ENCODE peak calls at places on chromosomes 16 and 17, in nine cellular contexts. M, Y, W, Z, X, T, L, J and A are unnamed samples.

GRCh38 chr17:42275527-42276358 is 448 bp downstream of the STAT5B start:
- DNase-seq in W (no peak), L (no peak), M (no peak), J (peak), X (peak), T (no peak), Z (no peak), Y (no peak), A (peak)

GRCh38 chr17:41176744-41177387 is 1.2 kb downstream of the KRTAP4-2 start:
- DNase-seq in Z (no peak), T (no peak), L (no peak), W (no peak), Y (no peak), M (no peak), J (no peak), X (no peak), A (no peak)

GRCh38 chr16:22782299-22782698 is 31.7 kb upstream of the HS3ST2 start:
- DNase-seq in Y (no peak), M (no peak), J (no peak), T (no peak), L (no peak), W (no peak), X (no peak), Z (no peak), A (no peak)

GRCh38 chr17:12365805-12366204 is 299.9 kb upstream of the MYOCD start:
- DNase-seq in Z (no peak), J (peak), M (no peak), Y (peak), L (no peak), T (no peak), W (no peak), X (peak), A (peak)

GRCh38 chr16:16151315-16151714 is 72.0 kb downstream of the ABCC6 start:
- DNase-seq in Y (no peak), M (no peak), Z (no peak), L (no peak), J (peak), X (no peak), W (no peak), T (no peak), A (no peak)

GRCh38 chr17:8946071-8946470 is 19.4 kb downstream of the PIK3R5 start:
- DNase-seq in Z (no peak), X (no peak), T (no peak), L (no peak), W (no peak), M (no peak), Y (no peak), J (no peak), A (no peak)

GRCh38 chr17:59825533-59826316 is 67.0 kb downstream of the TUBD1 start:
- DNase-seq in Z (no peak), M (no peak), L (no peak), T (no peak), J (peak), W (no peak), X (no peak), Y (no peak), A (no peak)

GRCh38 chr17:72255481-72255880 is 134.7 kb downstream of the SOX9 start:
- DNase-seq in X (no peak), Z (no peak), T (no peak), W (no peak), L (no peak), Y (no peak), M (no peak), J (no peak), A (peak)

GRCh38 chr17:39640493-39641118 is 3.7 kb downstream of the STARD3 start:
- DNase-seq in T (no peak), L (no peak), W (no peak), Y (no peak), M (no peak), J (no peak), Z (no peak), X (no peak), A (no peak)

GRCh38 chr17:54015734-54016133 is 193.0 kb downstream of the KIF2B start:
- DNase-seq in M (no peak), Z (no peak), W (no peak), J (no peak), Y (no peak), X (no peak), L (no peak), T (no peak), A (no peak)

GRCh38 chr16:24146523-24146922 is 109.6 kb upstream of the CACNG3 start:
- DNase-seq in L (no peak), M (no peak), T (no peak), X (no peak), J (no peak), Y (no peak), W (no peak), Z (no peak), A (no peak)

GRCh38 chr17:43579570-43580140 is 33.5 kb upstream of the ETV4 start:
- DNase-seq in L (no peak), Y (no peak), Z (no peak), W (no peak), M (peak), T (no peak), J (peak), X (no peak), A (no peak)

GRCh38 chr17:19630651-19631050 is 17.9 kb upstream of the ALDH3A2 start:
- DNase-seq in T (no peak), X (no peak), L (no peak), Z (no peak), Y (no peak), M (no peak), W (no peak), J (no peak), A (no peak)

GRCh38 chr17:81493198-81494038 is 19.2 kb downstream of the ACTG1 start:
- DNase-seq in Z (no peak), X (no peak), L (no peak), M (no peak), J (no peak), Y (no peak), T (no peak), W (no peak), A (no peak)

GRCh38 chr17:49438439-49438861 is 23.8 kb upstream of the PHB1 start:
- DNase-seq in Z (no peak), W (peak), M (no peak), T (no peak), X (no peak), Y (no peak), L (no peak), J (no peak), A (no peak)

GRCh38 chr16:91484-91883 is 13.5 kb downstream of the MPG start:
- DNase-seq in X (no peak), Z (no peak), T (no peak), M (no peak), J (no peak), W (no peak), Y (no peak), L (peak), A (no peak)

GRCh38 chr16:30054959-30055553 is 10.5 kb upstream of the ALDOA start:
- DNase-seq in Y (no peak), T (no peak), W (no peak), J (no peak), X (no peak), L (peak), Z (peak), M (peak), A (peak)

GRCh38 chr17:67868176-67868575 is 42.9 kb downstream of the BPTF start:
- DNase-seq in M (no peak), W (no peak), Y (no peak), T (no peak), L (no peak), J (no peak), Z (no peak), X (no peak), A (no peak)

GRCh38 chr17:30530346-30531025 is 53.3 kb downstream of the GOSR1 start:
- DNase-seq in M (no peak), J (peak), T (no peak), Y (no peak), Z (no peak), L (no peak), W (no peak), X (no peak), A (no peak)

GRCh38 chr17:68461589-68461988 is 4.3 kb upstream of the WIPI1 start:
- DNase-seq in T (no peak), L (peak), X (no peak), J (no peak), Y (no peak), W (no peak), M (no peak), Z (no peak), A (peak)

GRCh38 chr16:1325673-1326371 is 7.6 kb upstream of the BAIAP3 start:
- DNase-seq in Z (no peak), J (no peak), X (no peak), Y (no peak), T (no peak), L (no peak), W (no peak), M (no peak), A (no peak)
- TF ChIP-seq POLR2A in Z (no peak), J (no peak), X (no peak), Y (no peak), T (no peak), L (no peak), W (no peak), M (no peak), A (no peak)

GRCh38 chr16:86575095-86575685 is 3.2 kb upstream of the FOXL1 start:
- DNase-seq in X (no peak), T (no peak), J (no peak), L (no peak), W (no peak), Z (no peak), Y (no peak), M (no peak), A (no peak)
- H3K4me3 ChIP-seq in X (no peak), T (peak), J (no peak), L (peak), W (no peak), Z (no peak), Y (peak), M (no peak), A (no peak)

DNA sequence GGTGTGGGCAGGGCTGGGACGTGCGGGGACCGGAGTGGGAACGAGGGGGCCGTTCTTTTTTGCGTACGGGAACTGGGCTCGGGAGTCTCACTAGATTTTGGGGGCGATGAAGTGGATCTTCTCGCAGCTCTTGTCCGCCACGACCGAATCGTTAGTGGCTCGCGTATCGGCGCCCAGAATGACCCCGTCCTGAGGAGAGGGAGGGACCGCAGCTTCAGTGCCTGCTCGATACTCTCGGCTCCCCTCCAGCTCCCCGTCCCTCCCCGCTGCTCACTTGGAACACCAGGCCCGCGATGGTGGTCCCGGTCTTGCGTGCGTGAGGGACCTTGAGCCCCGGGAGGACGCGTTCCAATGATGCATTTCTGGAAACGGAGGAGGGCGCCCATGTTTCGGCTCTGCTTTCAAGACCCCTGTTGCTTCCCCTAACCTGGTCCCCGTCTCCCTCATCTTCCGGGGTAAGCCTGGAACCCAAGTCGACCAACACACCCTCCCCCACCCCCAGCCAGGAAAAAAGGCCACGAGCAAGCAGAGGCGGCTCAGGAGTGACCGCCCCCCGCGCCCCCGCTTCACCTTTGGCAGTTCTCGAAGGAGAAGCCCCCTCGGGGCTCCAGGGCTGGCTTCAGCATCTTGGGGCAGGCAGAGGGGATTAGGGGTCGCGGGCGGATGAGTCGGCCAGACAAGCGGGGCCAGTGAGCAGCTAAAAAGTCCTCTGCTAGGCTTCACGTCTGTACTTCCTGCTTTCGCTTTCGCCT is at the start of gene PSMB10:
- DNase-seq in J (peak), L (peak), T (peak), W (peak), Y (no peak), X (peak), Z (peak), M (peak), A (no peak)
- TF ChIP-seq POLR2A in J (peak), L (no peak), T (peak), W (no peak), Y (no peak), X (peak), Z (peak), M (no peak), A (peak)

GRCh38 chr16:89172171-89172900 is 788 bp downstream of the CDH15 start:
- DNase-seq in L (no peak), Z (no peak), W (no peak), T (no peak), X (no peak), M (no peak), J (no peak), Y (no peak), A (no peak)

GRCh38 chr16:89171216-89172170 is at the start of gene CDH15:
- DNase-seq in X (peak), Z (peak), W (peak), M (peak), L (peak), T (peak), J (peak), Y (peak), A (peak)

GRCh38 chr16:89174055-89174827 is 2.7 kb downstream of the CDH15 start:
- DNase-seq in J (no peak), Z (no peak), Y (no peak), X (no peak), M (no peak), W (no peak), L (no peak), T (no peak), A (no peak)

GRCh38 chr16:89173629-89173921 is 2.0 kb downstream of the CDH15 start:
- DNase-seq in L (no peak), T (no peak), M (no peak), Y (no peak), X (no peak), J (no peak), W (no peak), Z (no peak), A (no peak)

DNA sequence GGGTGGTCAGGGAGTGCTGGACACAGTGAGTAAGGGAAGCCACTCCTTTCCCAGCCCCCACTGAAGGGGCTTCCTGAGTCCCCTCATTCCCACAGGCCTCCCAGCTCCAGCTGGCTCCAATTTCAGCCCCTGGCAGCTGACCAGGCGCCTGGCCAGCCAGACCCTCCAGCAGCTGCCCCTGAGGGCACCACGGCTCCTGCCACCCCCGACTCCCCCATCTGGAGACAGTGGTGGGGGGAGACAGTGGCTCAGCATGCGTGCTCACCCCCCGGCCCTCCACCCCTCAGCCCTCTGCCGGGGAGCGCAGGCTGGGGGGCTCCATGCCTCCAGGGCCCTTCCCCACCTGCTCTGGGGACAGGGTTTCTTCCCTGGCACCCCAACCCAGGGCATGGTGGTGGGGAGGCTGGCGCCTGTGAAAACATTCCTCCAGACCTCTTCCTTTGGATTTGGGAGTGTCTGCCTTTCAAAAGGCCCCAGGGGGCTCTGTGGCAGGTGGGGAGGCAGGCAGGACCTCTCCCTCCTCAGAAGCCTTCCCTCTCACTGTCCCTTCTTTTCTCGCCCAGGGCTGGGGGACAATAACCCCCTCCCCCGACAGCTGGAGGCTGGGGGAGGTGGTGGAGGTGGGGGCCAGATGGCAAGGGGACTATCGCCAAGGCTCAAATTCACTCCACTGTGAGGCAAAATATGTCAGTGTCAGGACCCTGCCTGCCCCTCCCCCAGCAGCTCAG is 1.5 kb downstream of the CDH15 start:
- DNase-seq in T (no peak), J (no peak), Y (no peak), W (no peak), L (no peak), X (no peak), Z (no peak), M (no peak), A (no peak)
- H3K4me3 ChIP-seq in T (no peak), J (no peak), Y (no peak), W (no peak), L (no peak), X (no peak), Z (no peak), M (no peak), A (no peak)

DNA sequence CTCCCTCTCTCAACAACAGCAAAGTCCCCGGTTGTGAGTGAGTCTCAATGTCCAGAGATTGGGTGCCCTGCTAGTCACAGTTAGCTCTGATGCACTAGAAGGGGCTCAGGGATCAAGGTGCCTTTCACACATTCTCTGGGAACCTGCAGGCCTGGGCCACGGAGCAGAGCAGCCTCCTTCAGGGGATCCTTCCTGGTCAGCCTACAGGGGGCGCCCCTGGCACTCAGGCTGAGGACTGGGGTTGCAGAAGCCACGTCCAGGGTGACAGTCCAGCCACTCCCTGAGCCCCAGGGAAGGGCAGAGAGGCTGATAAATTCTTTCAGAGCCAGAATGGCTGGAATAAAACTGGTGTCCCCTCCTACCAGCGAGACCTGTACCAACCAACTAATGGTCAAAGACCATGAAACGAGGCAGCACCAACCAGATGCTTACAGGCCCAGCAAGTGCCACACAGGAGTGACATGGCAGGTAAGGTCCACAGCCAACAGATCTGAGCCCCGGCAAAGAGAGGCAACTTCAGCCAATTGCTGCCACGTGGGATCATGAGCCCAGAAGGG is 43.5 kb downstream of the ST3GAL2 start:
- DNase-seq in Z (peak), L (peak), X (peak), M (peak), J (peak), T (no peak), W (no peak), Y (no peak), A (peak)
- TF ChIP-seq POLR2A in Z (no peak), L (no peak), X (no peak), M (no peak), J (no peak), T (no peak), W (no peak), Y (no peak), A (no peak)

DNA sequence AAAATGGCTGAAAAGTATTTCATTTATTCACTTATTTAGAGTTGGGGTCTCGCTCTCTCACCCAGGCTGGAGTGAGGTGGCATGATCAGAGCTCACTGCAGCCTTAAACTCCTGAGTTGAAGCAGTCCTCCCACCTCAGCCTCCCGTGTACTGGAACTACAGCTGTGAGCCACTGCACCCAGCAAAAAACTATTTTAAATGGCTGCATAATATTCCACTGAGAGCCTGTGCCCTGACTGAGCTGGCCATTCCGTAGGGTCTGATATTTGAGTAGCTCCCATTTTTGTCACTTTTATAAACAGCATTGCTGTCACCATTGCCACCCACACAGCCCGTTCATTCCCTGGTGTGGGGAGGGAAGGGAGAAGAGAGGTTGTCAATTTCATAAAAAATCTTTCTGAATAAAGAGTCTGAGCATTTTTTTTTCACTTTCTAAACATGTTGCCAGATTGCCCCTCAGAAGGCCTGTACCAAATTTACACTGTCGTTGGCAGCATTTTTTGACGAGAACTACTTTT is 7.0 kb upstream of the KIFC3 start:
- DNase-seq in J (no peak), X (no peak), Z (no peak), T (no peak), Y (no peak), M (no peak), W (no peak), L (no peak), A (no peak)
- H3K4me3 ChIP-seq in J (no peak), X (no peak), Z (no peak), T (no peak), Y (no peak), M (no peak), W (no peak), L (no peak), A (no peak)

GRCh38 chr16:1532081-1532760 is 1.2 kb upstream of the TMEM204 start:
- DNase-seq in Y (no peak), Z (peak), W (peak), M (no peak), L (peak), J (no peak), X (peak), T (no peak), A (peak)
- TF ChIP-seq POLR2A in Y (no peak), Z (peak), W (no peak), M (no peak), L (no peak), J (no peak), X (no peak), T (no peak), A (no peak)